ENCODE peak calls at places on chromosomes 5 and 9, in five cellular contexts. One of them, this sample, is unnamed.

GRCh38 chr9:130226112-130226511 is 39.4 kb upstream of the HMCN2 start:
- DNase-seq in mucosa of gallbladder: no peak
- DNase-seq in activated naive CD8-positive, alpha-beta T cell treated with anti-CD3 and anti-CD28 coated beads for 36 hours: no peak
- DNase-seq in stimulated activated CD4-positive, alpha-beta T cell treated with anti-CD3 and anti-CD28 coated beads, Interleukin-4, amount 100 ng/mL, for 24 hours: no peak
- DNase-seq in A549: no peak
- DNase-seq in this sample: no peak

GRCh38 chr5:133285583-133286021 is 233.8 kb downstream of the HSPA4 start:
- DNase-seq in mucosa of gallbladder: peak
- DNase-seq in activated naive CD8-positive, alpha-beta T cell treated with anti-CD3 and anti-CD28 coated beads for 36 hours: no peak
- DNase-seq in stimulated activated CD4-positive, alpha-beta T cell treated with anti-CD3 and anti-CD28 coated beads, Interleukin-4, amount 100 ng/mL, for 24 hours: no peak
- DNase-seq in A549: peak
- DNase-seq in this sample: no peak

GRCh38 chr5:17455937-17456336 is 42.1 kb upstream of the TAF11L2 start:
- DNase-seq in mucosa of gallbladder: no peak
- DNase-seq in activated naive CD8-positive, alpha-beta T cell treated with anti-CD3 and anti-CD28 coated beads for 36 hours: no peak
- DNase-seq in stimulated activated CD4-positive, alpha-beta T cell treated with anti-CD3 and anti-CD28 coated beads, Interleukin-4, amount 100 ng/mL, for 24 hours: no peak
- DNase-seq in A549: no peak
- DNase-seq in this sample: no peak

GRCh38 chr9:131645078-131645776 is 94.6 kb downstream of the RAPGEF1 start:
- DNase-seq in mucosa of gallbladder: no peak
- DNase-seq in activated naive CD8-positive, alpha-beta T cell treated with anti-CD3 and anti-CD28 coated beads for 36 hours: no peak
- DNase-seq in stimulated activated CD4-positive, alpha-beta T cell treated with anti-CD3 and anti-CD28 coated beads, Interleukin-4, amount 100 ng/mL, for 24 hours: peak
- DNase-seq in A549: no peak
- DNase-seq in this sample: peak

GRCh38 chr5:763397-763796 is 21.1 kb downstream of the ZDHHC11B start:
- DNase-seq in mucosa of gallbladder: no peak
- DNase-seq in activated naive CD8-positive, alpha-beta T cell treated with anti-CD3 and anti-CD28 coated beads for 36 hours: no peak
- DNase-seq in stimulated activated CD4-positive, alpha-beta T cell treated with anti-CD3 and anti-CD28 coated beads, Interleukin-4, amount 100 ng/mL, for 24 hours: no peak
- DNase-seq in A549: no peak
- DNase-seq in this sample: no peak

GRCh38 chr5:135033866-135034185 is 202 bp downstream of the PITX1 start:
- DNase-seq in mucosa of gallbladder: no peak
- DNase-seq in activated naive CD8-positive, alpha-beta T cell treated with anti-CD3 and anti-CD28 coated beads for 36 hours: no peak
- DNase-seq in stimulated activated CD4-positive, alpha-beta T cell treated with anti-CD3 and anti-CD28 coated beads, Interleukin-4, amount 100 ng/mL, for 24 hours: no peak
- DNase-seq in A549: no peak
- DNase-seq in this sample: no peak

GRCh38 chr9:16899611-16900010 is 29.1 kb upstream of the BNC2 start:
- DNase-seq in mucosa of gallbladder: no peak
- DNase-seq in activated naive CD8-positive, alpha-beta T cell treated with anti-CD3 and anti-CD28 coated beads for 36 hours: no peak
- DNase-seq in stimulated activated CD4-positive, alpha-beta T cell treated with anti-CD3 and anti-CD28 coated beads, Interleukin-4, amount 100 ng/mL, for 24 hours: no peak
- DNase-seq in A549: no peak
- DNase-seq in this sample: no peak

GRCh38 chr5:122458278-122458872 is 146.3 kb downstream of the SNCAIP start:
- DNase-seq in mucosa of gallbladder: no peak
- DNase-seq in activated naive CD8-positive, alpha-beta T cell treated with anti-CD3 and anti-CD28 coated beads for 36 hours: no peak
- DNase-seq in stimulated activated CD4-positive, alpha-beta T cell treated with anti-CD3 and anti-CD28 coated beads, Interleukin-4, amount 100 ng/mL, for 24 hours: no peak
- DNase-seq in A549: peak
- DNase-seq in this sample: no peak

GRCh38 chr5:6659941-6660684 is 26.9 kb downstream of the SRD5A1 start:
- DNase-seq in mucosa of gallbladder: peak
- DNase-seq in activated naive CD8-positive, alpha-beta T cell treated with anti-CD3 and anti-CD28 coated beads for 36 hours: peak
- DNase-seq in stimulated activated CD4-positive, alpha-beta T cell treated with anti-CD3 and anti-CD28 coated beads, Interleukin-4, amount 100 ng/mL, for 24 hours: no peak
- DNase-seq in A549: no peak
- DNase-seq in this sample: no peak

GRCh38 chr5:62155988-62156387 is 150.0 kb upstream of the KIF2A start:
- DNase-seq in mucosa of gallbladder: no peak
- DNase-seq in activated naive CD8-positive, alpha-beta T cell treated with anti-CD3 and anti-CD28 coated beads for 36 hours: no peak
- DNase-seq in stimulated activated CD4-positive, alpha-beta T cell treated with anti-CD3 and anti-CD28 coated beads, Interleukin-4, amount 100 ng/mL, for 24 hours: no peak
- DNase-seq in A549: no peak
- DNase-seq in this sample: no peak

GRCh38 chr9:126781186-126781585 is 23.7 kb upstream of the ZBTB43 start:
- DNase-seq in mucosa of gallbladder: no peak
- DNase-seq in activated naive CD8-positive, alpha-beta T cell treated with anti-CD3 and anti-CD28 coated beads for 36 hours: no peak
- DNase-seq in stimulated activated CD4-positive, alpha-beta T cell treated with anti-CD3 and anti-CD28 coated beads, Interleukin-4, amount 100 ng/mL, for 24 hours: no peak
- DNase-seq in A549: no peak
- DNase-seq in this sample: no peak

This sample was measured in NK-92 treated with Interleukin-12 subunit alpha and Interleukin-12 subunit beta, amount 100 ng/mL, for 24 hours.